ENCODE peak calls at places on chromosomes 4 and X, in ten cellular contexts. One of them, this sample, is unnamed.

GRCh38 chr4:109701566-109702399 is 1.5 kb downstream of the CASP6 start:
- DNase-seq in NCI-H82: peak
- DNase-seq in caudate nucleus: no peak
- DNase-seq in iPS DF 6.9: peak
- DNase-seq in GM04504: no peak
- DNase-seq in COR-L47: no peak
- DNase-seq in epithelial cell of esophagus: peak
- DNase-seq in activated CD8-positive, alpha-beta memory T cell treated with anti-CD3 and anti-CD28 coated beads for 1 hour: no peak
- DNase-seq in activated T-cell treated with anti-CD3 and anti-CD28 coated beads, Interleukin-2, amount 50 U/mL, for 72 hours: no peak
- DNase-seq in stimulated activated CD4-positive, alpha-beta T cell treated with anti-CD3 and anti-CD28 coated beads, Interleukin-4, amount 100 ng/mL, for 24 hours: no peak
- DNase-seq in this sample: no peak

GRCh38 chr4:108811486-108811885 is 48.6 kb upstream of the ETNPPL start:
- DNase-seq in NCI-H82: no peak
- DNase-seq in GM04504: no peak
- DNase-seq in epithelial cell of esophagus: no peak
- DNase-seq in activated T-cell treated with anti-CD3 and anti-CD28 coated beads, Interleukin-2, amount 50 U/mL, for 72 hours: no peak
- DNase-seq in caudate nucleus: no peak
- DNase-seq in iPS DF 6.9: no peak
- DNase-seq in COR-L47: no peak
- DNase-seq in stimulated activated CD4-positive, alpha-beta T cell treated with anti-CD3 and anti-CD28 coated beads, Interleukin-4, amount 100 ng/mL, for 24 hours: no peak
- DNase-seq in activated CD8-positive, alpha-beta memory T cell treated with anti-CD3 and anti-CD28 coated beads for 1 hour: no peak
- DNase-seq in this sample: no peak

GRCh38 chrX:57172544-57172943 is 35.3 kb upstream of the SPIN2A start:
- DNase-seq in caudate nucleus: no peak
- DNase-seq in epithelial cell of esophagus: no peak
- DNase-seq in stimulated activated CD4-positive, alpha-beta T cell treated with anti-CD3 and anti-CD28 coated beads, Interleukin-4, amount 100 ng/mL, for 24 hours: no peak
- DNase-seq in COR-L47: no peak
- DNase-seq in GM04504: no peak
- DNase-seq in activated T-cell treated with anti-CD3 and anti-CD28 coated beads, Interleukin-2, amount 50 U/mL, for 72 hours: no peak
- DNase-seq in NCI-H82: no peak
- DNase-seq in iPS DF 6.9: no peak
- DNase-seq in activated CD8-positive, alpha-beta memory T cell treated with anti-CD3 and anti-CD28 coated beads for 1 hour: no peak
- DNase-seq in this sample: no peak

GRCh38 chrX:153888344-153888743 is 2.4 kb upstream of the L1CAM start:
- DNase-seq in activated CD8-positive, alpha-beta memory T cell treated with anti-CD3 and anti-CD28 coated beads for 1 hour: no peak
- DNase-seq in activated T-cell treated with anti-CD3 and anti-CD28 coated beads, Interleukin-2, amount 50 U/mL, for 72 hours: no peak
- DNase-seq in stimulated activated CD4-positive, alpha-beta T cell treated with anti-CD3 and anti-CD28 coated beads, Interleukin-4, amount 100 ng/mL, for 24 hours: no peak
- DNase-seq in GM04504: no peak
- DNase-seq in COR-L47: no peak
- DNase-seq in epithelial cell of esophagus: no peak
- DNase-seq in NCI-H82: no peak
- DNase-seq in iPS DF 6.9: no peak
- DNase-seq in caudate nucleus: no peak
- DNase-seq in this sample: no peak

GRCh38 chrX:30643313-30643821 is 9.9 kb upstream of the GK start:
- DNase-seq in GM04504: peak
- DNase-seq in COR-L47: no peak
- DNase-seq in NCI-H82: no peak
- DNase-seq in stimulated activated CD4-positive, alpha-beta T cell treated with anti-CD3 and anti-CD28 coated beads, Interleukin-4, amount 100 ng/mL, for 24 hours: no peak
- DNase-seq in epithelial cell of esophagus: peak
- DNase-seq in activated CD8-positive, alpha-beta memory T cell treated with anti-CD3 and anti-CD28 coated beads for 1 hour: no peak
- DNase-seq in activated T-cell treated with anti-CD3 and anti-CD28 coated beads, Interleukin-2, amount 50 U/mL, for 72 hours: no peak
- DNase-seq in caudate nucleus: no peak
- DNase-seq in iPS DF 6.9: no peak
- DNase-seq in this sample: no peak

GRCh38 chrX:80747832-80748231 is 61.8 kb downstream of the BRWD3 start:
- DNase-seq in activated CD8-positive, alpha-beta memory T cell treated with anti-CD3 and anti-CD28 coated beads for 1 hour: no peak
- DNase-seq in COR-L47: no peak
- DNase-seq in GM04504: no peak
- DNase-seq in NCI-H82: no peak
- DNase-seq in iPS DF 6.9: no peak
- DNase-seq in caudate nucleus: no peak
- DNase-seq in activated T-cell treated with anti-CD3 and anti-CD28 coated beads, Interleukin-2, amount 50 U/mL, for 72 hours: peak
- DNase-seq in epithelial cell of esophagus: peak
- DNase-seq in stimulated activated CD4-positive, alpha-beta T cell treated with anti-CD3 and anti-CD28 coated beads, Interleukin-4, amount 100 ng/mL, for 24 hours: no peak
- DNase-seq in this sample: no peak

GRCh38 chrX:39144323-39144722 is 343.1 kb downstream of the MID1IP1 start:
- DNase-seq in COR-L47: no peak
- DNase-seq in activated CD8-positive, alpha-beta memory T cell treated with anti-CD3 and anti-CD28 coated beads for 1 hour: no peak
- DNase-seq in stimulated activated CD4-positive, alpha-beta T cell treated with anti-CD3 and anti-CD28 coated beads, Interleukin-4, amount 100 ng/mL, for 24 hours: no peak
- DNase-seq in NCI-H82: no peak
- DNase-seq in caudate nucleus: no peak
- DNase-seq in activated T-cell treated with anti-CD3 and anti-CD28 coated beads, Interleukin-2, amount 50 U/mL, for 72 hours: no peak
- DNase-seq in GM04504: no peak
- DNase-seq in epithelial cell of esophagus: peak
- DNase-seq in iPS DF 6.9: no peak
- DNase-seq in this sample: no peak

GRCh38 chr4:38664704-38665401 is 854 bp downstream of the KLF3 start:
- DNase-seq in COR-L47: peak
- DNase-seq in activated CD8-positive, alpha-beta memory T cell treated with anti-CD3 and anti-CD28 coated beads for 1 hour: peak
- DNase-seq in epithelial cell of esophagus: peak
- DNase-seq in caudate nucleus: peak
- DNase-seq in stimulated activated CD4-positive, alpha-beta T cell treated with anti-CD3 and anti-CD28 coated beads, Interleukin-4, amount 100 ng/mL, for 24 hours: no peak
- DNase-seq in activated T-cell treated with anti-CD3 and anti-CD28 coated beads, Interleukin-2, amount 50 U/mL, for 72 hours: peak
- DNase-seq in GM04504: no peak
- DNase-seq in NCI-H82: peak
- DNase-seq in iPS DF 6.9: no peak
- DNase-seq in this sample: peak

GRCh38 chr4:138562544-138562961 is 320.4 kb upstream of the SLC7A11 start:
- DNase-seq in NCI-H82: no peak
- DNase-seq in stimulated activated CD4-positive, alpha-beta T cell treated with anti-CD3 and anti-CD28 coated beads, Interleukin-4, amount 100 ng/mL, for 24 hours: no peak
- DNase-seq in GM04504: peak
- DNase-seq in activated T-cell treated with anti-CD3 and anti-CD28 coated beads, Interleukin-2, amount 50 U/mL, for 72 hours: no peak
- DNase-seq in COR-L47: no peak
- DNase-seq in caudate nucleus: no peak
- DNase-seq in activated CD8-positive, alpha-beta memory T cell treated with anti-CD3 and anti-CD28 coated beads for 1 hour: no peak
- DNase-seq in epithelial cell of esophagus: peak
- DNase-seq in iPS DF 6.9: no peak
- DNase-seq in this sample: no peak

GRCh38 chr4:16461362-16461761 is 235.1 kb upstream of the TAPT1 start:
- DNase-seq in iPS DF 6.9: no peak
- DNase-seq in GM04504: no peak
- DNase-seq in activated T-cell treated with anti-CD3 and anti-CD28 coated beads, Interleukin-2, amount 50 U/mL, for 72 hours: no peak
- DNase-seq in epithelial cell of esophagus: peak
- DNase-seq in COR-L47: no peak
- DNase-seq in stimulated activated CD4-positive, alpha-beta T cell treated with anti-CD3 and anti-CD28 coated beads, Interleukin-4, amount 100 ng/mL, for 24 hours: no peak
- DNase-seq in caudate nucleus: no peak
- DNase-seq in NCI-H82: no peak
- DNase-seq in activated CD8-positive, alpha-beta memory T cell treated with anti-CD3 and anti-CD28 coated beads for 1 hour: no peak
- DNase-seq in this sample: no peak

GRCh38 chrX:56564182-56564885 is 907 bp downstream of the UBQLN2 start:
- DNase-seq in GM04504: peak
- DNase-seq in NCI-H82: peak
- DNase-seq in activated CD8-positive, alpha-beta memory T cell treated with anti-CD3 and anti-CD28 coated beads for 1 hour: no peak
- DNase-seq in caudate nucleus: peak
- DNase-seq in epithelial cell of esophagus: peak
- DNase-seq in activated T-cell treated with anti-CD3 and anti-CD28 coated beads, Interleukin-2, amount 50 U/mL, for 72 hours: peak
- DNase-seq in stimulated activated CD4-positive, alpha-beta T cell treated with anti-CD3 and anti-CD28 coated beads, Interleukin-4, amount 100 ng/mL, for 24 hours: peak
- DNase-seq in iPS DF 6.9: no peak
- DNase-seq in COR-L47: no peak
- DNase-seq in this sample: no peak

GRCh38 chr4:164572877-164573279 is 181.1 kb upstream of the SMIM31 start:
- DNase-seq in NCI-H82: no peak
- DNase-seq in stimulated activated CD4-positive, alpha-beta T cell treated with anti-CD3 and anti-CD28 coated beads, Interleukin-4, amount 100 ng/mL, for 24 hours: no peak
- DNase-seq in activated T-cell treated with anti-CD3 and anti-CD28 coated beads, Interleukin-2, amount 50 U/mL, for 72 hours: no peak
- DNase-seq in iPS DF 6.9: no peak
- DNase-seq in caudate nucleus: no peak
- DNase-seq in epithelial cell of esophagus: peak
- DNase-seq in activated CD8-positive, alpha-beta memory T cell treated with anti-CD3 and anti-CD28 coated beads for 1 hour: no peak
- DNase-seq in COR-L47: no peak
- DNase-seq in GM04504: no peak
- DNase-seq in this sample: no peak

GRCh38 chr4:24664956-24665355 is 80.6 kb upstream of the DHX15 start:
- DNase-seq in COR-L47: no peak
- DNase-seq in caudate nucleus: peak
- DNase-seq in NCI-H82: no peak
- DNase-seq in GM04504: peak
- DNase-seq in activated T-cell treated with anti-CD3 and anti-CD28 coated beads, Interleukin-2, amount 50 U/mL, for 72 hours: no peak
- DNase-seq in iPS DF 6.9: no peak
- DNase-seq in stimulated activated CD4-positive, alpha-beta T cell treated with anti-CD3 and anti-CD28 coated beads, Interleukin-4, amount 100 ng/mL, for 24 hours: no peak
- DNase-seq in activated CD8-positive, alpha-beta memory T cell treated with anti-CD3 and anti-CD28 coated beads for 1 hour: no peak
- DNase-seq in epithelial cell of esophagus: no peak
- DNase-seq in this sample: no peak

GRCh38 chr4:114091546-114091945 is 112.1 kb upstream of the ARSJ start:
- DNase-seq in caudate nucleus: no peak
- DNase-seq in GM04504: no peak
- DNase-seq in epithelial cell of esophagus: no peak
- DNase-seq in activated T-cell treated with anti-CD3 and anti-CD28 coated beads, Interleukin-2, amount 50 U/mL, for 72 hours: no peak
- DNase-seq in activated CD8-positive, alpha-beta memory T cell treated with anti-CD3 and anti-CD28 coated beads for 1 hour: no peak
- DNase-seq in iPS DF 6.9: no peak
- DNase-seq in NCI-H82: no peak
- DNase-seq in COR-L47: no peak
- DNase-seq in stimulated activated CD4-positive, alpha-beta T cell treated with anti-CD3 and anti-CD28 coated beads, Interleukin-4, amount 100 ng/mL, for 24 hours: no peak
- DNase-seq in this sample: no peak

GRCh38 chrX:137194164-137194563 is 160.4 kb upstream of the GPR101 start:
- DNase-seq in activated CD8-positive, alpha-beta memory T cell treated with anti-CD3 and anti-CD28 coated beads for 1 hour: no peak
- DNase-seq in GM04504: no peak
- DNase-seq in iPS DF 6.9: peak
- DNase-seq in COR-L47: peak
- DNase-seq in caudate nucleus: peak
- DNase-seq in activated T-cell treated with anti-CD3 and anti-CD28 coated beads, Interleukin-2, amount 50 U/mL, for 72 hours: peak
- DNase-seq in stimulated activated CD4-positive, alpha-beta T cell treated with anti-CD3 and anti-CD28 coated beads, Interleukin-4, amount 100 ng/mL, for 24 hours: peak
- DNase-seq in NCI-H82: peak
- DNase-seq in epithelial cell of esophagus: peak
- DNase-seq in this sample: no peak

GRCh38 chr4:150889306-150889705 is 125.8 kb downstream of the LRBA start:
- DNase-seq in caudate nucleus: no peak
- DNase-seq in stimulated activated CD4-positive, alpha-beta T cell treated with anti-CD3 and anti-CD28 coated beads, Interleukin-4, amount 100 ng/mL, for 24 hours: no peak
- DNase-seq in iPS DF 6.9: no peak
- DNase-seq in activated CD8-positive, alpha-beta memory T cell treated with anti-CD3 and anti-CD28 coated beads for 1 hour: no peak
- DNase-seq in epithelial cell of esophagus: no peak
- DNase-seq in activated T-cell treated with anti-CD3 and anti-CD28 coated beads, Interleukin-2, amount 50 U/mL, for 72 hours: no peak
- DNase-seq in GM04504: no peak
- DNase-seq in NCI-H82: peak
- DNase-seq in COR-L47: no peak
- DNase-seq in this sample: no peak

GRCh38 chr4:83252782-83253405 is 31.7 kb downstream of the COQ2 start:
- DNase-seq in activated CD8-positive, alpha-beta memory T cell treated with anti-CD3 and anti-CD28 coated beads for 1 hour: peak
- DNase-seq in iPS DF 6.9: peak
- DNase-seq in GM04504: peak
- DNase-seq in NCI-H82: peak
- DNase-seq in activated T-cell treated with anti-CD3 and anti-CD28 coated beads, Interleukin-2, amount 50 U/mL, for 72 hours: peak
- DNase-seq in COR-L47: peak
- DNase-seq in epithelial cell of esophagus: peak
- DNase-seq in caudate nucleus: no peak
- DNase-seq in stimulated activated CD4-positive, alpha-beta T cell treated with anti-CD3 and anti-CD28 coated beads, Interleukin-4, amount 100 ng/mL, for 24 hours: peak
- DNase-seq in this sample: no peak

GRCh38 chr4:98482503-98482846 is 175.9 kb downstream of the TSPAN5 start:
- DNase-seq in activated CD8-positive, alpha-beta memory T cell treated with anti-CD3 and anti-CD28 coated beads for 1 hour: no peak
- DNase-seq in GM04504: no peak
- DNase-seq in NCI-H82: no peak
- DNase-seq in activated T-cell treated with anti-CD3 and anti-CD28 coated beads, Interleukin-2, amount 50 U/mL, for 72 hours: no peak
- DNase-seq in COR-L47: no peak
- DNase-seq in stimulated activated CD4-positive, alpha-beta T cell treated with anti-CD3 and anti-CD28 coated beads, Interleukin-4, amount 100 ng/mL, for 24 hours: no peak
- DNase-seq in caudate nucleus: no peak
- DNase-seq in epithelial cell of esophagus: no peak
- DNase-seq in iPS DF 6.9: no peak
- DNase-seq in this sample: no peak

GRCh38 chr4:46852839-46853238 is 56.2 kb downstream of the COX7B2 start:
- DNase-seq in COR-L47: no peak
- DNase-seq in activated T-cell treated with anti-CD3 and anti-CD28 coated beads, Interleukin-2, amount 50 U/mL, for 72 hours: no peak
- DNase-seq in caudate nucleus: no peak
- DNase-seq in NCI-H82: no peak
- DNase-seq in iPS DF 6.9: no peak
- DNase-seq in GM04504: no peak
- DNase-seq in epithelial cell of esophagus: no peak
- DNase-seq in activated CD8-positive, alpha-beta memory T cell treated with anti-CD3 and anti-CD28 coated beads for 1 hour: no peak
- DNase-seq in stimulated activated CD4-positive, alpha-beta T cell treated with anti-CD3 and anti-CD28 coated beads, Interleukin-4, amount 100 ng/mL, for 24 hours: no peak
- DNase-seq in this sample: no peak

GRCh38 chr4:116866116-116866515 is 219.3 kb downstream of the TRAM1L1 start:
- DNase-seq in COR-L47: no peak
- DNase-seq in activated CD8-positive, alpha-beta memory T cell treated with anti-CD3 and anti-CD28 coated beads for 1 hour: no peak
- DNase-seq in caudate nucleus: no peak
- DNase-seq in epithelial cell of esophagus: peak
- DNase-seq in GM04504: no peak
- DNase-seq in activated T-cell treated with anti-CD3 and anti-CD28 coated beads, Interleukin-2, amount 50 U/mL, for 72 hours: no peak
- DNase-seq in NCI-H82: no peak
- DNase-seq in stimulated activated CD4-positive, alpha-beta T cell treated with anti-CD3 and anti-CD28 coated beads, Interleukin-4, amount 100 ng/mL, for 24 hours: no peak
- DNase-seq in iPS DF 6.9: no peak
- DNase-seq in this sample: no peak

GRCh38 chr4:99013402-99013843 is 17.9 kb downstream of the METAP1 start:
- DNase-seq in GM04504: no peak
- DNase-seq in activated CD8-positive, alpha-beta memory T cell treated with anti-CD3 and anti-CD28 coated beads for 1 hour: no peak
- DNase-seq in epithelial cell of esophagus: no peak
- DNase-seq in NCI-H82: no peak
- DNase-seq in iPS DF 6.9: no peak
- DNase-seq in stimulated activated CD4-positive, alpha-beta T cell treated with anti-CD3 and anti-CD28 coated beads, Interleukin-4, amount 100 ng/mL, for 24 hours: no peak
- DNase-seq in caudate nucleus: no peak
- DNase-seq in COR-L47: no peak
- DNase-seq in activated T-cell treated with anti-CD3 and anti-CD28 coated beads, Interleukin-2, amount 50 U/mL, for 72 hours: no peak
- DNase-seq in this sample: no peak

GRCh38 chr4:113636438-113636818 is 125.1 kb downstream of the CAMK2D start:
- DNase-seq in NCI-H82: no peak
- DNase-seq in activated CD8-positive, alpha-beta memory T cell treated with anti-CD3 and anti-CD28 coated beads for 1 hour: no peak
- DNase-seq in epithelial cell of esophagus: no peak
- DNase-seq in caudate nucleus: no peak
- DNase-seq in iPS DF 6.9: no peak
- DNase-seq in GM04504: no peak
- DNase-seq in activated T-cell treated with anti-CD3 and anti-CD28 coated beads, Interleukin-2, amount 50 U/mL, for 72 hours: no peak
- DNase-seq in COR-L47: no peak
- DNase-seq in stimulated activated CD4-positive, alpha-beta T cell treated with anti-CD3 and anti-CD28 coated beads, Interleukin-4, amount 100 ng/mL, for 24 hours: no peak
- DNase-seq in this sample: no peak

GRCh38 chrX:155778844-155779553 is 102.1 kb upstream of the VAMP7 start:
- DNase-seq in iPS DF 6.9: no peak
- DNase-seq in caudate nucleus: no peak
- DNase-seq in NCI-H82: no peak
- DNase-seq in activated CD8-positive, alpha-beta memory T cell treated with anti-CD3 and anti-CD28 coated beads for 1 hour: no peak
- DNase-seq in GM04504: no peak
- DNase-seq in activated T-cell treated with anti-CD3 and anti-CD28 coated beads, Interleukin-2, amount 50 U/mL, for 72 hours: no peak
- DNase-seq in stimulated activated CD4-positive, alpha-beta T cell treated with anti-CD3 and anti-CD28 coated beads, Interleukin-4, amount 100 ng/mL, for 24 hours: no peak
- DNase-seq in COR-L47: no peak
- DNase-seq in epithelial cell of esophagus: no peak
- DNase-seq in this sample: no peak

GRCh38 chr4:140152760-140153418 is 1.1 kb downstream of the MAML3 start:
- DNase-seq in NCI-H82: peak
- DNase-seq in stimulated activated CD4-positive, alpha-beta T cell treated with anti-CD3 and anti-CD28 coated beads, Interleukin-4, amount 100 ng/mL, for 24 hours: peak
- DNase-seq in caudate nucleus: peak
- DNase-seq in iPS DF 6.9: no peak
- DNase-seq in activated CD8-positive, alpha-beta memory T cell treated with anti-CD3 and anti-CD28 coated beads for 1 hour: peak
- DNase-seq in epithelial cell of esophagus: peak
- DNase-seq in GM04504: no peak
- DNase-seq in activated T-cell treated with anti-CD3 and anti-CD28 coated beads, Interleukin-2, amount 50 U/mL, for 72 hours: peak
- DNase-seq in COR-L47: peak
- DNase-seq in this sample: peak

GRCh38 chr4:42965326-42965725 is 72.8 kb downstream of the GRXCR1 start:
- DNase-seq in iPS DF 6.9: no peak
- DNase-seq in activated CD8-positive, alpha-beta memory T cell treated with anti-CD3 and anti-CD28 coated beads for 1 hour: no peak
- DNase-seq in caudate nucleus: no peak
- DNase-seq in GM04504: no peak
- DNase-seq in COR-L47: peak
- DNase-seq in stimulated activated CD4-positive, alpha-beta T cell treated with anti-CD3 and anti-CD28 coated beads, Interleukin-4, amount 100 ng/mL, for 24 hours: no peak
- DNase-seq in NCI-H82: peak
- DNase-seq in activated T-cell treated with anti-CD3 and anti-CD28 coated beads, Interleukin-2, amount 50 U/mL, for 72 hours: no peak
- DNase-seq in epithelial cell of esophagus: peak
- DNase-seq in this sample: no peak

GRCh38 chr4:37431417-37431743 is 186.8 kb downstream of the NWD2 start:
- DNase-seq in stimulated activated CD4-positive, alpha-beta T cell treated with anti-CD3 and anti-CD28 coated beads, Interleukin-4, amount 100 ng/mL, for 24 hours: no peak
- DNase-seq in COR-L47: no peak
- DNase-seq in NCI-H82: no peak
- DNase-seq in activated T-cell treated with anti-CD3 and anti-CD28 coated beads, Interleukin-2, amount 50 U/mL, for 72 hours: no peak
- DNase-seq in caudate nucleus: no peak
- DNase-seq in GM04504: no peak
- DNase-seq in activated CD8-positive, alpha-beta memory T cell treated with anti-CD3 and anti-CD28 coated beads for 1 hour: no peak
- DNase-seq in epithelial cell of esophagus: no peak
- DNase-seq in iPS DF 6.9: no peak
- DNase-seq in this sample: no peak

GRCh38 chrX:105646592-105647372 is 175.6 kb upstream of the NRK start:
- DNase-seq in GM04504: no peak
- DNase-seq in activated T-cell treated with anti-CD3 and anti-CD28 coated beads, Interleukin-2, amount 50 U/mL, for 72 hours: no peak
- DNase-seq in COR-L47: no peak
- DNase-seq in NCI-H82: no peak
- DNase-seq in iPS DF 6.9: no peak
- DNase-seq in caudate nucleus: no peak
- DNase-seq in activated CD8-positive, alpha-beta memory T cell treated with anti-CD3 and anti-CD28 coated beads for 1 hour: no peak
- DNase-seq in stimulated activated CD4-positive, alpha-beta T cell treated with anti-CD3 and anti-CD28 coated beads, Interleukin-4, amount 100 ng/mL, for 24 hours: no peak
- DNase-seq in epithelial cell of esophagus: no peak
- DNase-seq in this sample: no peak

GRCh38 chr4:41111796-41112195 is 102.5 kb downstream of the APBB2 start:
- DNase-seq in iPS DF 6.9: no peak
- DNase-seq in activated CD8-positive, alpha-beta memory T cell treated with anti-CD3 and anti-CD28 coated beads for 1 hour: no peak
- DNase-seq in epithelial cell of esophagus: no peak
- DNase-seq in GM04504: no peak
- DNase-seq in NCI-H82: no peak
- DNase-seq in caudate nucleus: no peak
- DNase-seq in stimulated activated CD4-positive, alpha-beta T cell treated with anti-CD3 and anti-CD28 coated beads, Interleukin-4, amount 100 ng/mL, for 24 hours: no peak
- DNase-seq in activated T-cell treated with anti-CD3 and anti-CD28 coated beads, Interleukin-2, amount 50 U/mL, for 72 hours: no peak
- DNase-seq in COR-L47: no peak
- DNase-seq in this sample: no peak